ENCODE peak calls at places on chromosomes 16 and 17, in five cellular contexts. V is H1, K is stomach, B is A549, X is GM12878. D is an unnamed sample.

GRCh38 chr17:41835800-41836549 is at the start of gene NT5C3B:
- DNase-seq in B (peak; percentile 93), V (peak; percentile 76), X (no peak), K (peak; percentile 67), D (peak; percentile 18)

GRCh38 chr16:73122604-73123386 is 74.9 kb upstream of the ZFHX3 start:
- DNase-seq in V (no peak), X (no peak), B (no peak), K (no peak), D (peak; percentile 38)

GRCh38 chr17:12851901-12852435 is 62.7 kb downstream of the ARHGAP44 start:
- DNase-seq in K (no peak), X (no peak), B (no peak), V (no peak), D (no peak)

GRCh38 chr16:80564394-80564793 is 23.6 kb downstream of the DYNLRB2 start:
- DNase-seq in V (no peak), B (no peak), K (no peak), X (no peak), D (no peak)

GRCh38 chr16:80527297-80527696 is 13.5 kb upstream of the DYNLRB2 start:
- DNase-seq in V (peak; percentile 66), K (no peak), X (no peak), B (no peak), D (no peak)

GRCh38 chr16:677306-678190 is 2.1 kb downstream of the RHBDL1 start:
- DNase-seq in X (no peak), K (no peak), B (no peak), V (peak; percentile 87), D (no peak)

GRCh38 chr16:70250748-70251650 is 741 bp downstream of the EXOSC6 start:
- DNase-seq in V (peak; percentile 71), X (no peak), K (peak; percentile 52), B (peak; percentile 50), D (no peak)

GRCh38 chr16:78455861-78456260 is 356.4 kb downstream of the WWOX start:
- DNase-seq in V (no peak), X (no peak), B (no peak), K (peak; percentile 53), D (no peak)

GRCh38 chr17:45867702-45868101 is 23.0 kb downstream of the SPPL2C start:
- DNase-seq in X (no peak), V (no peak), K (no peak), B (no peak), D (no peak)

GRCh38 chr17:44314869-44315661 is 6.7 kb downstream of the RUNDC3A start:
- DNase-seq in K (peak; percentile 40), V (peak; percentile 81), X (no peak), B (peak; percentile 93), D (no peak)

GRCh38 chr17:83053779-83054451 is 25.5 kb upstream of the METRNL start:
- DNase-seq in K (peak; percentile 52), V (peak; percentile 36), B (no peak), X (no peak), D (peak; percentile 47)

GRCh38 chr17:73342057-73342522 is 30.3 kb upstream of the CDC42EP4 start:
- DNase-seq in X (peak; percentile 20), V (peak; percentile 78), B (peak; percentile 93), K (peak; percentile 77), D (peak; percentile 46)

GRCh38 chr16:30112197-30113030 is 923 bp downstream of the GDPD3 start:
- DNase-seq in K (peak; percentile 66), V (peak; percentile 94), B (peak; percentile 84), X (no peak), D (no peak)

GRCh38 chr17:30812218-30813177 is 12.0 kb downstream of the CRLF3 start:
- DNase-seq in V (no peak), K (no peak), B (no peak), X (no peak), D (no peak)

GRCh38 chr16:67701420-67701819 is 17.7 kb downstream of the GFOD2 start:
- DNase-seq in K (no peak), V (no peak), X (no peak), B (no peak), D (no peak)

GRCh38 chr17:9225305-9226101 is 204.2 kb downstream of the NTN1 start:
- DNase-seq in K (no peak), B (no peak), V (peak; percentile 78), X (no peak), D (no peak)

GRCh38 chr17:55157165-55157564 is 107.6 kb upstream of the HLF start:
- DNase-seq in K (no peak), X (no peak), B (no peak), V (no peak), D (no peak)

GRCh38 chr17:77400445-77400870 is 259.7 kb downstream of the SEC14L1 start:
- DNase-seq in X (no peak), K (peak; percentile 54), B (no peak), V (no peak), D (no peak)

GRCh38 chr16:50731989-50732589 is 9.8 kb upstream of the CYLD start:
- DNase-seq in X (no peak), V (no peak), B (no peak), K (no peak), D (no peak)

GRCh38 chr16:7268182-7268581 is 64.5 kb upstream of the RBFOX1 start:
- DNase-seq in K (no peak), X (no peak), B (peak; percentile 3), V (peak; percentile 78), D (peak; percentile 37)

GRCh38 chr17:76171701-76172100 is 30.7 kb upstream of the FOXJ1 start:
- DNase-seq in V (no peak), K (no peak), X (no peak), B (no peak), D (no peak)

GRCh38 chr16:72400257-72401078 is 228.5 kb upstream of the PMFBP1 start:
- DNase-seq in B (peak; percentile 21), V (peak; percentile 74), X (peak; percentile 7), K (no peak), D (no peak)

GRCh38 chr17:19763416-19763815 is 15.3 kb upstream of the ALDH3A1 start:
- DNase-seq in B (no peak), V (no peak), X (no peak), K (no peak), D (no peak)

GRCh38 chr17:19760781-19761180 is 12.7 kb upstream of the ALDH3A1 start:
- DNase-seq in K (no peak), X (no peak), B (no peak), V (no peak), D (no peak)

GRCh38 chr17:19766016-19766415 is 17.9 kb upstream of the ALDH3A1 start:
- DNase-seq in B (no peak), V (peak; percentile 58), X (no peak), K (no peak), D (no peak)

GRCh38 chr17:19759934-19760530 is 11.9 kb upstream of the ALDH3A1 start:
- DNase-seq in X (no peak), K (peak; percentile 20), B (no peak), V (no peak), D (no peak)

GRCh38 chr17:19762515-19762961 is 14.4 kb upstream of the ALDH3A1 start:
- DNase-seq in V (peak; percentile 87), K (peak; percentile 72), B (peak; percentile 97), X (no peak), D (peak; percentile 62)
- TF ChIP-seq EP300 in V (no peak), K (no peak), B (no peak), X (no peak), D (no peak)

GRCh38 chr17:8223356-8224063 is 13.1 kb upstream of the AURKB start:
- DNase-seq in B (peak; percentile 48), V (peak; percentile 82), K (peak; percentile 67), X (no peak), D (peak; percentile 59)
- TF ChIP-seq POLR2A in B (peak; percentile 4), V (no peak), K (no peak), X (no peak), D (no peak)

GRCh38 chr17:40312131-40312731 is 3.3 kb downstream of the RARA start:
- DNase-seq in B (no peak), K (no peak), X (no peak), V (no peak), D (peak; percentile 12)
- TF ChIP-seq EP300 in B (no peak), K (no peak), X (no peak), V (no peak), D (no peak)

DNA sequence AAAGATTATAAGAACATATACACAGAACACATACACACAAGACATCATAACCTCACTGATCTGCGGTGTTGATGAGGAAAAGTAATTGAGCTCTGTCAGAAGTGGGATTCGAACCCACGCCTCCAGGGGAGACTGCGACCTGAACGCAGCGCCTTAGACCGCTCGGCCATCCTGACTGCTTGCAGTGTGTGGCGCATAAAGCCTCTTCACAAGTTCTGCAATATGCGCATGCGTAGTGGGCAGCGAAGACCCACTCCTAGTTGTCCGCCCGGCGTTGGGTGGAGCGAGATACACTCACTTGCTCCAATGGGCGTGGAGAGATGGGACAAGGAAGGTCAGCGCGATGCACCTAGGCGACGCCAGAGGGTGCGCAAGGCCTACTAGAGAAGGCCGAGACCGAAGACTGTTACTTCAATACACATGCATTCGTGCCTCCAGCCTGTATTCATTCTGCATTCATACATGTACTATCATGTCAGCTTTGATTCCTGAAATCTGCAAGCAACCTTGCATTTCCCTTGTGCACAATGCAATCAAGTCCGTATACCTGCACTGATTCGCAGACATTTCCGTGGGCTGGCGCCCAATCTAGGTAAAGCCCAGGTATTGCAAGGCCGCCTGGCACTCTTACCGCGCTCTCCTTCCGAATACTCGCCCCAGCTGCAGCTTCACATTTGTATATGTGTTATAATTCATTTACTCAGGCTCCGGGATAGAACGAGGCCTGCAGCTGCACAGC is 16.1 kb upstream of the PLLP start:
- DNase-seq in B (peak; percentile 93), V (peak; percentile 100), K (peak; percentile 99), X (peak; percentile 99), D (peak; percentile 100)
- TF ChIP-seq POLR2A in B (no peak), V (no peak), K (no peak), X (no peak), D (peak; percentile 25)

GRCh38 chr17:28090551-28090950 is 48.1 kb downstream of the NLK start:
- DNase-seq in K (no peak), X (no peak), V (no peak), B (no peak), D (no peak)

GRCh38 chr17:28092109-28092508 is 49.6 kb downstream of the NLK start:
- DNase-seq in K (no peak), V (no peak), B (no peak), X (no peak), D (no peak)

GRCh38 chr17:28086519-28086918 is 44.0 kb downstream of the NLK start:
- DNase-seq in K (no peak), V (no peak), B (no peak), X (no peak), D (no peak)

GRCh38 chr17:28085766-28086165 is 43.3 kb downstream of the NLK start:
- DNase-seq in K (no peak), B (no peak), X (no peak), V (no peak), D (no peak)

GRCh38 chr17:28087743-28088142 is 45.3 kb downstream of the NLK start:
- DNase-seq in B (no peak), V (no peak), X (no peak), K (no peak), D (no peak)
- TF ChIP-seq EP300 in B (no peak), V (no peak), X (no peak), K (no peak), D (no peak)

GRCh38 chr17:7242717-7243576 is 698 bp upstream of the GABARAP start:
- DNase-seq in X (peak; percentile 81), K (peak; percentile 97), B (peak; percentile 96), V (peak; percentile 96), D (peak; percentile 96)
- TF ChIP-seq POLR2A in X (peak; percentile 65), K (no peak), B (peak; percentile 20), V (peak; percentile 76), D (peak; percentile 20)